ENCODE peak calls at places on chromosomes 3 and 15, in five cellular contexts. J is ELF-1, Q is retina, P is tibial artery, K is BE2C. I is an unnamed sample.
A peak's percentile ranks its signal among the peaks of the same experiment; 100 is the strongest.

GRCh38 chr15:44296625-44297524 is 8.4 kb downstream of the GOLM2 start:
- DNase-seq in K (no peak), Q (no peak), J (no peak), P (no peak), I (peak; percentile 46)

GRCh38 chr3:59573911-59574310 is 524.1 kb upstream of the CFAP20DC start:
- DNase-seq in Q (no peak), J (no peak), K (no peak), P (peak; percentile 40), I (no peak)

GRCh38 chr3:12969487-12969886 is 103.7 kb downstream of the IQSEC1 start:
- DNase-seq in K (no peak), Q (no peak), P (no peak), J (no peak), I (no peak)

GRCh38 chr3:4335840-4336579 is 32.8 kb downstream of the SETMAR start:
- DNase-seq in Q (no peak), K (peak; percentile 6), P (no peak), J (no peak), I (no peak)

GRCh38 chr3:58082047-58082446 is 73.8 kb downstream of the FLNB start:
- DNase-seq in K (no peak), P (peak; percentile 41), Q (no peak), J (peak; percentile 16), I (no peak)

GRCh38 chr15:43553021-43553420 is 35.6 kb downstream of the MAP1A start:
- DNase-seq in P (no peak), J (no peak), K (no peak), Q (no peak), I (no peak)

GRCh38 chr3:114644372-114644771 is 350.5 kb downstream of the TIGIT start:
- DNase-seq in Q (no peak), P (no peak), K (no peak), J (no peak), I (no peak)

GRCh38 chr3:185200639-185201038 is 47.8 kb upstream of the C3orf70 start:
- DNase-seq in Q (no peak), P (no peak), J (no peak), K (no peak), I (peak; percentile 53)

GRCh38 chr3:39148116-39149058 is 5.0 kb downstream of the CSRNP1 start:
- DNase-seq in J (peak; percentile 81), P (no peak), K (peak; percentile 43), Q (peak; percentile 33), I (no peak)

GRCh38 chr3:107421170-107421792 is 44.0 kb downstream of the CCDC54 start:
- DNase-seq in Q (peak; percentile 30), K (no peak), P (no peak), J (peak; percentile 18), I (no peak)

GRCh38 chr3:10160925-10161324 is 3.8 kb upstream of the IRAK2 start:
- DNase-seq in P (no peak), J (peak; percentile 20), Q (no peak), K (no peak), I (no peak)

GRCh38 chr3:160784853-160785252 is 28.8 kb downstream of the PPM1L start:
- DNase-seq in K (no peak), J (peak; percentile 40), P (no peak), Q (no peak), I (no peak)

GRCh38 chr15:96331942-96332853 is 1.7 kb downstream of the NR2F2 start:
- DNase-seq in Q (peak; percentile 77), J (peak; percentile 72), K (peak; percentile 61), P (peak; percentile 21), I (peak; percentile 44)

GRCh38 chr3:28949580-28949979 is 331.3 kb upstream of the RBMS3 start:
- DNase-seq in J (no peak), Q (no peak), P (no peak), K (no peak), I (no peak)

GRCh38 chr3:125073506-125073905 is 17.7 kb upstream of the HEG1 start:
- DNase-seq in K (no peak), J (no peak), Q (no peak), P (no peak), I (peak; percentile 12)

GRCh38 chr3:12943124-12944021 is 102.0 kb upstream of the RPL32 start:
- DNase-seq in K (no peak), Q (no peak), P (no peak), J (no peak), I (no peak)

GRCh38 chr3:67459796-67460195 is 194.6 kb downstream of the SUCLG2 start:
- DNase-seq in Q (no peak), K (no peak), P (no peak), J (no peak), I (no peak)

GRCh38 chr15:70605606-70606410 is 157.6 kb downstream of the UACA start:
- DNase-seq in P (no peak), K (peak; percentile 46), J (peak; percentile 57), Q (no peak), I (peak; percentile 73)

GRCh38 chr15:56442354-56442753 is 22.6 kb downstream of the MNS1 start:
- DNase-seq in K (no peak), P (no peak), J (no peak), Q (no peak), I (no peak)

GRCh38 chr3:194261581-194262063 is 89.5 kb downstream of the CPN2 start:
- DNase-seq in P (no peak), J (no peak), K (no peak), Q (peak; percentile 3), I (peak; percentile 29)

GRCh38 chr15:97522362-97522761 is 438.1 kb upstream of the ARRDC4 start:
- DNase-seq in K (no peak), Q (no peak), P (no peak), J (no peak), I (no peak)

GRCh38 chr15:64897345-64897985 is 14.2 kb upstream of the ANKDD1A start:
- DNase-seq in J (no peak), K (no peak), P (peak; percentile 80), Q (no peak), I (peak; percentile 79)

GRCh38 chr3:155217591-155217990 is 75.9 kb downstream of the STRIT1 start:
- DNase-seq in Q (no peak), K (no peak), J (no peak), P (no peak), I (no peak)

GRCh38 chr3:14949126-14949525 is 1.7 kb downstream of the NR2C2 start:
- DNase-seq in Q (no peak), J (peak; percentile 28), K (no peak), P (no peak), I (no peak)

GRCh38 chr3:55118453-55118852 is 190.6 kb upstream of the LRTM1 start:
- DNase-seq in P (no peak), Q (no peak), J (no peak), K (no peak), I (no peak)

GRCh38 chr3:126104742-126105605 is 21.1 kb upstream of the SLC41A3 start:
- DNase-seq in Q (no peak), J (no peak), P (no peak), K (no peak), I (peak; percentile 35)

GRCh38 chr15:81080946-81081345 is 53.1 kb upstream of the CFAP161 start:
- DNase-seq in J (no peak), Q (no peak), K (no peak), P (no peak), I (no peak)

GRCh38 chr3:127804141-127804540 is 18.2 kb downstream of the MGLL start:
- DNase-seq in Q (no peak), P (no peak), J (no peak), K (no peak), I (no peak)